ENCODE peak calls at places on chromosomes 1 and 21, in eight cellular contexts. A is A549, G is foreskin fibroblast, U is tibial nerve, T is uterus, X is cardiac muscle cell, I is adipocyte, S is mesenchymal stem cell. C is an unnamed sample.

GRCh38 chr1:27522148-27522859 is 32.3 kb upstream of the WASF2 start:
- DNase-seq in A (no peak), G (no peak), U (no peak), T (no peak), X (no peak), I (no peak), S (no peak), C (peak)

GRCh38 chr1:87196110-87196509 is 132.6 kb upstream of the LMO4 start:
- DNase-seq in A (no peak), G (no peak), U (no peak), T (no peak), X (no peak), I (no peak), S (no peak), C (no peak)

GRCh38 chr1:201166964-201167624 is 12.8 kb upstream of the TMEM9 start:
- DNase-seq in A (no peak), G (no peak), U (no peak), T (no peak), X (no peak), I (no peak), S (no peak), C (no peak)

GRCh38 chr1:182293119-182293589 is 98.4 kb downstream of the GLUL start:
- DNase-seq in A (no peak), G (no peak), U (no peak), T (no peak), X (no peak), I (no peak), S (no peak), C (no peak)

GRCh38 chr1:237542525-237543418 is 347.9 kb downstream of the ZP4 start:
- DNase-seq in A (no peak), G (no peak), U (no peak), T (no peak), X (peak), I (no peak), S (no peak), C (no peak)

GRCh38 chr1:226308166-226308722 is 720 bp downstream of the LIN9 start:
- DNase-seq in A (peak), G (no peak), U (no peak), T (peak), X (no peak), I (no peak), S (no peak), C (peak)

GRCh38 chr1:11707621-11708276 is 16.2 kb downstream of the DRAXIN start:
- DNase-seq in A (no peak), G (no peak), U (no peak), T (no peak), X (peak), I (no peak), S (no peak), C (no peak)

GRCh38 chr1:55970711-55971110 is 608.7 kb downstream of the PLPP3 start:
- DNase-seq in A (no peak), G (no peak), U (no peak), T (no peak), X (no peak), I (peak), S (peak), C (peak)

GRCh38 chr1:161163793-161164192 is 2.4 kb upstream of the PPOX start:
- DNase-seq in A (no peak), G (no peak), U (no peak), T (no peak), X (no peak), I (no peak), S (no peak), C (no peak)

GRCh38 chr1:116489231-116489697 is 81.6 kb downstream of the CD58 start:
- DNase-seq in A (no peak), G (no peak), U (no peak), T (no peak), X (no peak), I (no peak), S (no peak), C (no peak)

GRCh38 chr1:84842748-84843231 is 50.2 kb downstream of the LPAR3 start:
- DNase-seq in A (no peak), G (no peak), U (no peak), T (no peak), X (peak), I (peak), S (no peak), C (peak)

GRCh38 chr1:205240118-205240517 is 12.4 kb downstream of the TMCC2 start:
- DNase-seq in A (no peak), G (no peak), U (no peak), T (no peak), X (no peak), I (no peak), S (no peak), C (no peak)

GRCh38 chr1:211918665-211919414 is 88.3 kb upstream of the LPGAT1 start:
- DNase-seq in A (no peak), G (no peak), U (no peak), T (no peak), X (no peak), I (no peak), S (no peak), C (no peak)

GRCh38 chr1:234845097-234845660 is 235.2 kb upstream of the IRF2BP2 start:
- DNase-seq in A (no peak), G (no peak), U (no peak), T (no peak), X (no peak), I (no peak), S (no peak), C (peak)

GRCh38 chr1:89598450-89599331 is 34.2 kb upstream of the LRRC8C start:
- DNase-seq in A (peak), G (no peak), U (no peak), T (no peak), X (peak), I (peak), S (peak), C (peak)

GRCh38 chr1:231215676-231216385 is 25.2 kb upstream of the GNPAT start:
- DNase-seq in A (no peak), G (no peak), U (no peak), T (no peak), X (no peak), I (no peak), S (no peak), C (no peak)

GRCh38 chr1:20093940-20094391 is 24.0 kb downstream of the PLA2G5 start:
- DNase-seq in A (no peak), G (no peak), U (peak), T (peak), X (no peak), I (peak), S (no peak), C (no peak)

GRCh38 chr1:15620155-15620545 is 2.9 kb downstream of the DDI2 start:
- DNase-seq in A (peak), G (peak), U (no peak), T (no peak), X (no peak), I (peak), S (peak), C (peak)

GRCh38 chr1:248807067-248807737 is 18.5 kb downstream of the SH3BP5L start:
- DNase-seq in A (peak), G (no peak), U (no peak), T (no peak), X (peak), I (peak), S (peak), C (peak)
- H3K4me3 ChIP-seq in A (no peak), G (no peak), U (no peak), T (no peak), X (no peak), I (no peak), S (no peak), C (no peak)

GRCh38 chr1:241825581-241825980 is 22.4 kb upstream of the EXO1 start:
- DNase-seq in A (no peak), G (no peak), U (no peak), T (no peak), X (no peak), I (peak), S (peak), C (peak)

GRCh38 chr1:241819340-241819866 is 28.6 kb upstream of the EXO1 start:
- DNase-seq in A (no peak), G (no peak), U (no peak), T (no peak), X (no peak), I (no peak), S (no peak), C (no peak)

GRCh38 chr1:241823925-241824324 is 24.1 kb upstream of the EXO1 start:
- DNase-seq in A (no peak), G (no peak), U (no peak), T (no peak), X (no peak), I (no peak), S (no peak), C (no peak)

GRCh38 chr1:241821363-241821762 is 26.6 kb upstream of the EXO1 start:
- DNase-seq in A (no peak), G (no peak), U (no peak), T (no peak), X (no peak), I (peak), S (peak), C (peak)

GRCh38 chr1:241822846-241823245 is 25.2 kb upstream of the EXO1 start:
- DNase-seq in A (no peak), G (no peak), U (no peak), T (no peak), X (no peak), I (peak), S (no peak), C (no peak)
- H3K4me3 ChIP-seq in A (no peak), G (no peak), U (no peak), T (no peak), X (no peak), I (no peak), S (no peak), C (no peak)

GRCh38 chr1:98008373-98008772 is 87.5 kb upstream of the DPYD start:
- DNase-seq in A (no peak), G (no peak), U (no peak), T (no peak), X (no peak), I (no peak), S (no peak), C (no peak)
- H3K4me3 ChIP-seq in A (no peak), G (no peak), U (no peak), T (no peak), X (no peak), I (no peak), S (no peak), C (no peak)

DNA sequence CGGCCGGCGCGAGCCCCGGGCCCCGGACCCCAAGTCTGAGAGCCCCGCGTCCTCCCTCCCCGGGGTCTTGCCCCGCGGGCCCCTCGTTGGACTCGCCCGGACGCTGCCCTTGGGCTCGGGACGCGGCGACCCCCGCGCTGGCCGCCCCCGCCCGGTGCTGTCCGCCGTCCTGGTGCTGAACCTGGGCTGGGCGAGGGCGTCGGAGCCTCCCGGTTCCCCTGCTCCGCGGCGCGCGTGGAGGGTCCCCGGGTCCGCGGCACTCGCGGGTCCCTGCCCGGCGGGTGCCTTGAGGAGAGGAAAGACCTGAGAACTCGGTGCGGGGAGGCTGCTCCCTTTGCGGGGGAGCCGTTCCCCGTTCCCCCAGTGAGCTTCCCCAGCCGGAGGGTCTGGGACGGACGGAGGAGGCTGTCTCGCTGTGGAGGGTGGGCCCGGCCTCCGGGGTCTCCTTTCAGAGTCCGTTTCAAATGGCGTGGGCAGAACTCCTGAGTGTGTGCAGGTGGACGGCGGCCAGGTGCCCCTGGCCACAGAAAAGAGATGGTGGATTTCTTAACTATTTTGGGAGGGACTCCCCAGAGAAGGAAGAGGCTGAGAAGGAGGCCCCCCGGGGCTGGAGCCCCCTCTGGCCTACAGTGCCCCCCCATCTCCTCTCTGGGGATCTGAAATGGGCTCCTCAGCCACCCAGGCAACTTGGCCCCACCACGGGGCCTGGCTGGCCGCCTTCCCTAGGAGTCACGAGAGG is 595 bp downstream of the GABRD start:
- DNase-seq in A (no peak), G (no peak), U (no peak), T (no peak), X (peak), I (peak), S (no peak), C (no peak)
- H3K4me3 ChIP-seq in A (peak), G (no peak), U (no peak), T (no peak), X (peak), I (no peak), S (no peak), C (no peak)

GRCh38 chr1:213982515-213982813 is 5.3 kb upstream of the PROX1 start:
- DNase-seq in A (no peak), G (no peak), U (no peak), T (no peak), X (no peak), I (no peak), S (no peak), C (no peak)

GRCh38 chr1:213980906-213981305 is 6.9 kb upstream of the PROX1 start:
- DNase-seq in A (no peak), G (no peak), U (no peak), T (no peak), X (no peak), I (no peak), S (no peak), C (no peak)

GRCh38 chr1:213977909-213978308 is 9.9 kb upstream of the PROX1 start:
- DNase-seq in A (no peak), G (no peak), U (no peak), T (no peak), X (no peak), I (no peak), S (no peak), C (no peak)

GRCh38 chr1:213977486-213977842 is 10.3 kb upstream of the PROX1 start:
- DNase-seq in A (no peak), G (no peak), U (no peak), T (no peak), X (peak), I (no peak), S (no peak), C (peak)

GRCh38 chr1:213979751-213980605 is 7.8 kb upstream of the PROX1 start:
- DNase-seq in A (no peak), G (no peak), U (no peak), T (no peak), X (peak), I (no peak), S (no peak), C (no peak)
- H3K4me3 ChIP-seq in A (no peak), G (no peak), U (no peak), T (no peak), X (no peak), I (no peak), S (no peak), C (no peak)

DNA sequence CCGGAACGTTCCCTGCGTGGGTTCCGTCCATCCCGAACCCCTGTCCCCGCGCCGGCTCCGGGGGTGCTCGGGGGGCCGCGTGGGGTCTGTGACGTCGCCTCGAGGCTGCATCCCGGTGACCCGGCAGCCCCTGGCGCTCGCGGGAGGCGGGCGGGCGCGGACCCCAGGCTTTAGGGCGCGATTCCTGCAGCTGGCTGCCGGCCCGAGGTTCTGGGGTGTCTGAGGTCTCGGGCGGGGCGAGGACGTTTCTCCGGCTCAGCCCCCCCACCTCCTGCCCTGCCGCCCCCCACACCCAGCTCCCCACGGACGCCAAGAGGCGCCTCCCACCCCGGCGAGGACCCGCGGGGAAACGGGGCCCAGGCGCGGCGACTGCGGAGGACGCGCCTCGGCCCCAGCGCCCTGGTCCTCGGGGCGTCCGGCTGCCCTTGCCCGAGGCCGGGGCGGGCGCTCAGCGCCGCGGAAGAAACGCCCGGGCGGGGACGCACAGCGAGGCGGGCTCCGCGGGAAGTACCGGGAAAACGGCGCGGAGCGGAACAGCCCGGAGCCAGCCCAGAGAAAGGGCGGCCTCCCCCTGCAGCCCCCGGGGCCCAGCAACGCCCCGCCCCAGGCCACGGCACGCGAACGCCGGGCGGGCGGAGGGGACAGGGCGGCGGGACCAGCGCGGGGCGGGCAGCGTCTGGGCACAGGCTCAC is 1.3 kb upstream of the PCBP3 start:
- DNase-seq in A (no peak), G (no peak), U (no peak), T (no peak), X (peak), I (peak), S (peak), C (no peak)
- H3K4me3 ChIP-seq in A (peak), G (no peak), U (peak), T (peak), X (peak), I (peak), S (no peak), C (peak)

DNA sequence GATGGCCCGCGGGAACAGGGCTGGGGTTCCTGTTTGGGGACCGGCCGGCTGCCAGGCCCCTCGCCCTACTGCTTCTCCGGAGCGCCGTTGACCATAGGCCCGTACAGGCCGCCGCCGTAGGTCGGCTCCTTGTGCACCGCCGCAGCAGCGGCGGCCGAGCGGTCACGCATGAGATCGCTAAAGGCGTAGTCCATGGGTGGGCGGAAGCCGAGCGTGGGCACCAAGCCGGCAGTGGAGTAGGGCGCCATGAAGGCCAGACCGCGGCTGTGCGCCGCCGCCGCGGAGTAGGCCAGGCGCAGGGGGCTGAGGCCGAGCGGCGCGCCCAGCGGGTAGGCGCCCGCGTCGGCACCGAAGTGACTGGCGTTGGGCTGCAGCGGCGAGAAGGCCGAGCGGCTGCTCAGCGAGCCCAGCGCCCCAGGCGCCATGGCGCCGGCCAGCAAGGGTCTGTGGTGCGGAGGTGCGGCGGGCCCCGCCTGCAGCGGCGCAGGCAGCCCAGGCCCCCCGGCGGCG is 4.6 kb downstream of the DMRTA2 start:
- DNase-seq in A (no peak), G (no peak), U (no peak), T (no peak), X (peak), I (peak), S (no peak), C (no peak)
- H3K4me3 ChIP-seq in A (no peak), G (no peak), U (no peak), T (no peak), X (peak), I (peak), S (peak), C (no peak)

DNA sequence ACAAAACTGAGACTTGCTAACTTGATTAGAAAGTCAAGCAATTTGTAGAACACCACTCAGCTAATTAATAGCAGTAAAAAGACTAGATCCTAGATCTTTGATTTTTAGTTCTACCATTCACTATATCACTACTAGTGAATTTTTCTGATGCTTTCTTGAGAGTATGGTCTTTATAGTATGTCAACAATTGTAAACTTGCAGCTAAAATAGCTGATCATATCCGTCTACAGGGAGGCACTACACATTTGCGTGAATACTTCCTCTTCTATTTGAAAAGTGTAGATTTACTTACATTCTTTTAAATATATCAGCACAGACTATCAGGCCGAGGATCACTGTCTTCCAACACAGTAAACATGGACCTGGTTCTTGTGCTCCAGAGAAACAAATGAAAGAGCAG is 18.6 kb upstream of the PTPRC start:
- DNase-seq in A (no peak), G (no peak), U (no peak), T (no peak), X (no peak), I (no peak), S (no peak), C (no peak)
- H3K4me3 ChIP-seq in A (no peak), G (no peak), U (no peak), T (no peak), X (no peak), I (no peak), S (no peak), C (no peak)

GRCh38 chr1:59857679-59858354 is 43.1 kb downstream of the HOOK1 start:
- DNase-seq in A (no peak), G (no peak), U (no peak), T (no peak), X (no peak), I (no peak), S (no peak), C (no peak)

GRCh38 chr1:59852117-59852516 is 37.4 kb downstream of the HOOK1 start:
- DNase-seq in A (no peak), G (no peak), U (no peak), T (no peak), X (no peak), I (no peak), S (no peak), C (no peak)

GRCh38 chr1:59856725-59857338 is 42.1 kb downstream of the HOOK1 start:
- DNase-seq in A (no peak), G (no peak), U (no peak), T (no peak), X (no peak), I (no peak), S (no peak), C (no peak)
- H3K4me3 ChIP-seq in A (no peak), G (no peak), U (no peak), T (no peak), X (no peak), I (no peak), S (no peak), C (no peak)

C was measured in astrocyte of the spinal cord.